ENCODE peak calls at places on chromosomes 12 and 14, in seven cellular contexts. T, O, V, A, M, Q and Y are unnamed samples.

GRCh38 chr12:27355486-27355885 is 22.9 kb downstream of the BMAL2 start:
- DNase-seq in V (no peak), O (no peak), Q (no peak), T (no peak), A (no peak), M (no peak), Y (no peak)

GRCh38 chr12:15364221-15365170 is 42.2 kb downstream of the PTPRO start:
- DNase-seq in O (no peak), Q (no peak), V (no peak), T (no peak), A (no peak), M (no peak), Y (no peak)

GRCh38 chr12:10562306-10562933 is 51.0 kb downstream of the MAGOHB start:
- DNase-seq in O (no peak), M (peak; percentile 53), V (no peak), A (no peak), T (no peak), Q (no peak), Y (peak; percentile 44)

GRCh38 chr12:6890789-6891624 is 13.6 kb upstream of the LRRC23 start:
- DNase-seq in Q (peak; percentile 99), T (peak; percentile 93), A (peak; percentile 99), O (peak; percentile 86), V (peak; percentile 99), M (peak; percentile 99), Y (peak; percentile 99)

GRCh38 chr12:22617630-22618029 is 7.3 kb upstream of the ETNK1 start:
- DNase-seq in O (no peak), M (no peak), V (no peak), T (no peak), A (no peak), Q (no peak), Y (no peak)

GRCh38 chr14:57822081-57822480 is 43.8 kb downstream of the SLC35F4 start:
- DNase-seq in Q (no peak), V (no peak), A (no peak), M (no peak), T (no peak), O (no peak), Y (no peak)

GRCh38 chr12:57605308-57606015 is 838 bp downstream of the DTX3 start:
- DNase-seq in M (no peak), V (no peak), O (no peak), Q (no peak), T (no peak), A (no peak), Y (no peak)

GRCh38 chr14:100824156-100824555 is 1.8 kb upstream of the MEG3 start:
- DNase-seq in V (no peak), O (no peak), A (peak; percentile 57), Q (no peak), T (no peak), M (no peak), Y (no peak)

GRCh38 chr12:11174022-11174421 is 3.0 kb downstream of the SMIM10L1 start:
- DNase-seq in M (no peak), V (no peak), A (no peak), O (no peak), Q (no peak), T (no peak), Y (peak; percentile 7)

GRCh38 chr12:125221602-125222001 is 156.4 kb downstream of the AACS start:
- DNase-seq in A (no peak), M (no peak), O (no peak), V (no peak), T (no peak), Q (no peak), Y (no peak)

GRCh38 chr12:20486233-20486632 is 117.9 kb downstream of the PDE3A start:
- DNase-seq in T (no peak), Q (no peak), V (no peak), O (no peak), M (peak; percentile 73), A (no peak), Y (no peak)

GRCh38 chr12:91216871-91217270 is 34.3 kb upstream of the DCN start:
- DNase-seq in A (no peak), M (no peak), Q (no peak), T (no peak), V (no peak), O (no peak), Y (no peak)

GRCh38 chr14:65387628-65388027 is 24.9 kb upstream of the FUT8 start:
- DNase-seq in A (no peak), M (no peak), Q (no peak), V (no peak), T (no peak), O (no peak), Y (no peak)

GRCh38 chr12:54750-55535 is 11.6 kb upstream of the IQSEC3 start:
- DNase-seq in M (no peak), A (no peak), T (no peak), O (no peak), V (no peak), Q (no peak), Y (no peak)

GRCh38 chr14:22289570-22289969 is 299.5 kb downstream of the DAD1 start:
- DNase-seq in A (no peak), M (no peak), T (no peak), O (no peak), V (no peak), Q (no peak), Y (no peak)

GRCh38 chr12:17276196-17276595 is 670.2 kb upstream of the LMO3 start:
- DNase-seq in A (no peak), V (no peak), M (no peak), Q (no peak), T (no peak), O (no peak), Y (no peak)

GRCh38 chr12:6145584-6145983 is 21.1 kb upstream of the VWF start:
- DNase-seq in A (no peak), T (no peak), O (no peak), Q (no peak), V (no peak), M (no peak), Y (no peak)

GRCh38 chr12:114674201-114675047 is 9.6 kb downstream of the TBX3 start:
- DNase-seq in V (no peak), A (no peak), T (no peak), M (no peak), Q (no peak), O (no peak), Y (no peak)

GRCh38 chr12:7373226-7373625 is 69.4 kb downstream of the ACSM4 start:
- DNase-seq in Q (no peak), A (no peak), M (no peak), O (no peak), T (no peak), V (no peak), Y (peak; percentile 76)

DNA sequence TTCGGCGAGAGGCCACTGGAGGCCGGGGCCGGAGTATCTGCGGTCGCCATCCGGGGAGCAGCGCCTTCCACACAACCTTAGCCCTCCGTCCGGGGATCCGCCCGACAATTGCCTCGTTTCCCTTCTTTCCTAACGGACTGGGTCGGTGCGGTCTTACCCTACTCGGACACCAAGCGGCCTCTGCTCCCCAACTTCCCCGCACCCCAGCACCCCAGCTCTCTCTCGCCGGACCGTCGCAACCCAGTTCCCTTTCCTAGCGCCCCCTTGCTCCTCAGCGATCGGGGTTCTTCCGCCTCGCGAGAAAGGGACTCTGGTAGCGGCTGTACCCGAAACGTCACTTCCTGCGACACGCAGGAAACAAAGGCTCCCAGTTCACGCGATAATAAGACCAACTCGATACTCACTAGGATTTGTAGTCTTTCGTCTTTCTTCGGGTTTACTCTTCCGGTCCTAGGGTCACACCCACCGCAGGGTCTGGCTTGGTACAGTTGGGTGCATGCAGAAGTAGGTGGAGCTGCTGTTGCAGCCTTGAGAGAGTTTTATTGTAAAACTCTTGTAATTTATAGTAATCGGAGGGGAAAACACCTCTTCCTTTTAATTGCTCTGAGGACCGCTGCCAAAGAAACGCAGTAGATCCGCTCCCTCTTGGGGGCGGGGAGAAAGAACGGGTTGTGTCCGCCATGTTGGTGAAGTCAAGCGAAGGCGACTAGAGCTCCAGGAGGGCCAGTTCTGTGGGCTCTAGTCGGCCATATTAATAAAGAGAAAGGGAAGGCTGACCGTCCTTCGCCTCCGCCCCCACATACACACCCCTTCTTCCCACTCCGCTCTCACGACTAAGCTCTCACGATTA is at the start of the genes THAP2 and ZFC3H1:
- DNase-seq in T (peak; percentile 63), M (peak; percentile 99), O (peak; percentile 99), V (peak; percentile 92), Q (peak; percentile 96), A (peak; percentile 92), Y (peak; percentile 99)
- TF ChIP-seq POLR2A in T (peak; percentile 86), M (peak; percentile 92), O (peak; percentile 85), V (peak; percentile 99), Q (peak; percentile 93), A (peak; percentile 85), Y (peak; percentile 97)

DNA sequence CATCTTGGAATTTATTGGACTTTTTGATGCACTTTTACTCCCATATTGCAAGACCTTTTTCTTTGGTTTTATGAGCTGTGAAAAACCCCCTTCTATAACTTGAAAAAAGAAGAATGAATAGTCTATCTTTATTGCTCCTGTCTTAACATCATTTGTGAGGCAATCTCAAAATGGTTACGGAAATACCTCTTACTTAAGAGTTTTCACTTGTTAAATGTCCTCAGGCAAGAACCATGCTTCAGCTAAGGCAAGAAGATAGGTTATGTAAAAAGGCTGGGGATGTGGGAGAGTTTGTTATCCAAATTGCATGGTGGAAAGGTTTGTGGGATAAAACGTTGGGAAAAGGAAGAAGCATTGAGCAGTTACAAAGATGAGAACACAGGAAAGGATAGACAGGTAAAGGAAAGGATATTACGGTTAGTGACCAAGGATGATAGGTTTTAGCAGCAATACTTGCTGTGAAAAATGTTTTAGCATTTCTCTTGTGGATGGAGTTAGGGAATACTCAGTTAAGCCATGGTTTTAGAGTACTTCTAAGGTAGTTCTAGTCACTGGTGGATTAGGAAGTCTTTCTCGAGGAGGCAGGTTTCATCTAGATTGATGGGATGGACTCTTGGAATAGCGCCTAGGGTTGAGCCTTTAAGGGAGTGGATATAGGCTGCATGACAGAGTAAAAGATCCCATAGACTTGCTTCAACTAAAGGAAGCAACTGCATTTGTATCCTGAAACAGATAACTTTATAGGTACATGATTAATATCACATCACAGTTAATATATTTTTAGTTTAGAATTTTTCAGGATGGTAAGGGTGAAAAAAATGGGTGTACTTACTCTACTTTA is 30.3 kb downstream of the MDM2 start:
- DNase-seq in Q (no peak), M (no peak), T (no peak), V (no peak), A (no peak), O (no peak), Y (no peak)
- TF ChIP-seq POLR2A in Q (no peak), M (no peak), T (peak; percentile 71), V (no peak), A (no peak), O (no peak), Y (no peak)

GRCh38 chr12:107684990-107685359 is 624 bp upstream of the PWP1 start:
- DNase-seq in V (peak; percentile 22), O (no peak), M (peak; percentile 71), T (no peak), Q (no peak), A (no peak), Y (peak; percentile 66)
- TF ChIP-seq POLR2A in V (no peak), O (no peak), M (no peak), T (no peak), Q (no peak), A (no peak), Y (no peak)

DNA sequence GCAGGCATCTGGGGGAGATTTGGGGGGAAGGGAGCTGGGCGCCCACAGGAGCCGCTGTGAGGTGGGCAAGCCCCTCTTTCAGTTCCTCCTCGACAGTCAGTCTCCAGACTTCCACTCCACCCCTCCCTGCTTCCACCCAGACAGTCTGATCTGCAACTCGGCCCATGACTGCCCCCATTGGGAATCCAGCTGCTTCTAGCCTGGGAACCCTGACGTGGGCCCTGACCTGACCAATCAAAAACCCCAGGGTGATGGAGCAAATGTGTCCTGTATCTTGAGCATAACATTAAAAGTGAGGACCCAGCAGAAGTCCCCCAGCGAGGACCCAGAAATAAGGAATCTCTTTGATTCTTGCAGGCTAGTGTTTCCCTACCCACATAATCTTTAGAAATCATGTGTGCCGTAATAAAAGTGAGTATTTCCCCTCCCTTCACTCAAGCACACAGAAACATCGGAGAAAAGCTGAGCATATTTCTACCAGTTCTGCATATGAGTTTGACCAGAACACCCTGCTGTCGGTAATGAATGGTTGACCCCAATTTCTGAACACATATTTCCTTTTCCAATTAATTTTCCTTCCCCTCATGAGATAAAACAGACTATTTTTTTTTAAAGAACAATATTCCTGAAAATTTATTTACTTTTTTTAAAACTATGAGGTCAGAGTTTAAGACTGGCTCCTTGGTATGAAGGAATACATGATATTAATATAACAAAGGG is 6.4 kb downstream of the SSH1 start:
- DNase-seq in V (no peak), T (peak; percentile 67), M (peak; percentile 89), Q (peak; percentile 24), O (peak; percentile 79), A (no peak), Y (peak; percentile 40)
- TF ChIP-seq POLR2A in V (no peak), T (no peak), M (no peak), Q (no peak), O (no peak), A (no peak), Y (no peak)